ENCODE peak calls at places on chromosomes 13 and 19, in six cellular contexts. Q, H, C, G, B and L are unnamed samples.
A peak's percentile ranks its signal among the peaks of the same experiment; 100 is the strongest.

GRCh38 chr19:46898731-46899130 is 37.9 kb downstream of the ARHGAP35 start:
- DNase-seq in Q (no peak), H (peak; percentile 33), C (no peak), G (no peak), B (no peak), L (peak; percentile 67)

GRCh38 chr13:20580257-20580656 is 13.3 kb downstream of the IFT88 start:
- DNase-seq in Q (no peak), H (no peak), C (no peak), G (no peak), B (no peak), L (no peak)

GRCh38 chr19:39470724-39471339 is 9.8 kb upstream of the TIMM50 start:
- DNase-seq in Q (no peak), H (no peak), C (no peak), G (no peak), B (no peak), L (peak; percentile 11)

GRCh38 chr19:40803857-40804782 is 5.1 kb downstream of the EGLN2 start:
- DNase-seq in Q (no peak), H (no peak), C (no peak), G (peak; percentile 34), B (peak; percentile 82), L (no peak)

GRCh38 chr13:91313103-91313502 is 34.4 kb upstream of the MIR17HG start:
- DNase-seq in Q (no peak), H (peak; percentile 36), C (peak; percentile 56), G (peak; percentile 14), B (no peak), L (peak; percentile 3)

GRCh38 chr19:39390759-39391592 is at the start of the genes MED29 and PAF1:
- DNase-seq in Q (peak; percentile 99), H (peak; percentile 100), C (peak; percentile 99), G (peak; percentile 98), B (peak; percentile 97), L (peak; percentile 99)

GRCh38 chr13:35826626-35827254 is 304.4 kb downstream of the DCLK1 start:
- DNase-seq in Q (no peak), H (no peak), C (no peak), G (peak; percentile 39), B (no peak), L (no peak)

GRCh38 chr19:48480151-48480475 is 10.9 kb downstream of the CYTH2 start:
- DNase-seq in Q (no peak), H (peak; percentile 29), C (no peak), G (no peak), B (peak; percentile 72), L (no peak)

GRCh38 chr13:90880790-90881189 is 466.7 kb upstream of the MIR17HG start:
- DNase-seq in Q (no peak), H (no peak), C (no peak), G (no peak), B (no peak), L (no peak)

GRCh38 chr19:41529484-41530183 is 46.3 kb upstream of the CEACAM21 start:
- DNase-seq in Q (no peak), H (no peak), C (no peak), G (no peak), B (no peak), L (no peak)

GRCh38 chr13:44044544-44045178 is 165.0 kb downstream of the LACC1 start:
- DNase-seq in Q (no peak), H (no peak), C (no peak), G (no peak), B (no peak), L (peak; percentile 34)

GRCh38 chr19:3506384-3507340 is 551 bp downstream of the FZR1 start:
- DNase-seq in Q (no peak), H (no peak), C (peak; percentile 47), G (peak; percentile 39), B (peak; percentile 46), L (peak; percentile 9)

GRCh38 chr13:97268772-97269171 is 46.6 kb downstream of the MBNL2 start:
- DNase-seq in Q (no peak), H (no peak), C (no peak), G (no peak), B (no peak), L (no peak)

DNA sequence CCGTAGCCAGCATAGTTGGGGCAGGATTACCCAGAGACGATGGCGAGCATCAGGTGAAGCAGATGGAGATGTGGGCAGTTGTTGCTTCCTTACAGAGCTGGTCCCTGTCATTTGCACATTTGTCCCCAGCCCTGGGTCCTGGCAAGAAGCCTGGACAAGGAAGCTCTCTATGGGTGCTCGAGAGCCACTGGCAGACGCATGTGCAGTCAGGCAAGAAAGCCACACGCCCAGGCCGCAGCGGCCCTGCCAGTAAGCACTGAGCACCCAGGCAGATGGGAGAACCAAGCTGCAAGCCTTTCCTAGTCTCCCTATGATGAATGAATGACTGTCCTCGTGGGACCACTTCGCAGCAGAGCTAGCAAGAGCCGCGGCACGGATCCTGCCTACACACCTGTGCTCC is 182.8 kb downstream of the FOXO1 start:
- DNase-seq in Q (no peak), H (no peak), C (no peak), G (no peak), B (no peak), L (no peak)
- H3K4me3 ChIP-seq in Q (no peak overlapping the region), H (no peak overlapping the region), C (no peak overlapping the region), G (no peak overlapping the region), B (no peak overlapping the region), L (no peak overlapping the region)

GRCh38 chr13:113585828-113586355 is 1.3 kb downstream of the TFDP1 start:
- DNase-seq in Q (no peak), H (no peak), C (no peak), G (no peak), B (no peak), L (no peak)
- TF ChIP-seq CTCF in Q (no peak), H (no peak), C (no peak), G (no peak), B (no peak), L (no peak)

DNA sequence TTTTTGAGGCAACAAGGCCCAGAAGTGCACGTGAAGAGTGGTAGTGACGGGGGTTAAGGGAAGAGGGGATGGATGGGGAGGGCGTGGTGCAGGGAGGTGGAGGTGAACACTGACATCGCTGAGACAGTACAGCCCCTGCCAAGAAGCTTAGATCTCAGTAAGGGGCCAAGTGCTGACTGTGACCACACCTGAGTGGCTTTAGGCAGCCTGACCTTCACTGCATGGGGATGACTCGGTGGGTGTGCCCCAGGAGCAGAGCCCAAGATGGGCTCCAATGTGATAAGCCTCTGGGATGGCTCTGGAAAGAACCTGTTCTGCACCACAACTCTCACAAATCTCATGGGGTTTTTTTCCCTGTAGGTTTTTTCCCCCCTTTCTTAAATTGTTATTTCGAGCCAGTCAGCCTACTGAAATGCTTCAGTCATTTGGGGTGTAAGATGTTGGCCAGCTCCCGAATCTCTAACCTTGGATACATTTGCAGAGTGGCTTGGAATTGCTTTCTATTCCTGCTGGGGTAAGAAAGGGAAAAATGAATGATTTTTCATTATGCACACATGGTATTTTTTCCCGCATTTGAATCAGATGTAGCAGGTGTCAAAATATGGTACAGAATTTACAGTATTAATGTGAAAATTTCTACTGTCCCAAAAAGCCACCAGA is 165.0 kb downstream of the TM9SF2 start:
- DNase-seq in Q (no peak), H (no peak), C (no peak), G (no peak), B (no peak), L (no peak)
- H3K4me3 ChIP-seq in Q (no peak overlapping the region), H (no peak overlapping the region), C (no peak overlapping the region), G (no peak overlapping the region), B (no peak overlapping the region), L (no peak overlapping the region)

DNA sequence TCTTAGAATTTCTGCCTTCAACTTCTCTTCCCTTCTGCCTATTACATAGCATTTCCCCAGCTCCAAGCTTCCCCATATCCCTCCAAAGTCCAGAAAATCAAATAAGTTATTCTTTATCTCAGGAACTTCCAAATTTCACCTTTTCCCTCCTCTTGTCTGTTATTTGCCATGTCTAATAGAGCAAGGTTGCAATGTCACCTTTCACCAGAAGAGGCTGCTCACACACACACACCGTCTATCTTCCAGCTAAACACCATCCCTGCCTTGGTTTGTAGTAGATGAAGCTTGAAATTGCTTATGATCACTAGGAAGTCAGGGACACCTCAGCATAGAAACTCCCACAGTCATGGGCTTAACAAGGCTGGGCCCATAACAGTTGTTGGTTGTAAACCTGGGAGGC is 48.4 kb downstream of the ZNRF4 start:
- DNase-seq in Q (no peak), H (no peak), C (no peak), G (peak; percentile 18), B (no peak), L (no peak)
- TF ChIP-seq CTCF in Q (peak; percentile 32), H (no peak), C (peak; percentile 24), G (peak; percentile 11), B (no peak), L (peak; percentile 40)

GRCh38 chr19:19661675-19662251 is 1.7 kb downstream of the ATP13A1 start:
- DNase-seq in Q (no peak), H (no peak), C (peak; percentile 87), G (peak; percentile 81), B (no peak), L (no peak)
- H3K4me3 ChIP-seq in Q (peak overlapping the region; percentile 97), H (peak overlapping the region; percentile 95), C (peak overlapping the region; percentile 86), G (peak overlapping the region; percentile 93), B (no peak overlapping the region), L (peak overlapping the region; percentile 97)

GRCh38 chr19:11555246-11555645 is 3.8 kb downstream of the ELOF1 start:
- DNase-seq in Q (no peak), H (no peak), C (no peak), G (no peak), B (no peak), L (no peak)

GRCh38 chr19:11558881-11559828 is at the start of gene ELOF1:
- DNase-seq in Q (peak; percentile 95), H (peak; percentile 98), C (peak; percentile 99), G (peak; percentile 98), B (peak; percentile 98), L (peak; percentile 97)

GRCh38 chr19:11563530-11563929 is 4.5 kb upstream of the ELOF1 start:
- DNase-seq in Q (no peak), H (no peak), C (no peak), G (no peak), B (no peak), L (no peak)

GRCh38 chr19:11556634-11557420 is 2.2 kb downstream of the ELOF1 start:
- DNase-seq in Q (no peak), H (no peak), C (no peak), G (no peak), B (no peak), L (no peak)

DNA sequence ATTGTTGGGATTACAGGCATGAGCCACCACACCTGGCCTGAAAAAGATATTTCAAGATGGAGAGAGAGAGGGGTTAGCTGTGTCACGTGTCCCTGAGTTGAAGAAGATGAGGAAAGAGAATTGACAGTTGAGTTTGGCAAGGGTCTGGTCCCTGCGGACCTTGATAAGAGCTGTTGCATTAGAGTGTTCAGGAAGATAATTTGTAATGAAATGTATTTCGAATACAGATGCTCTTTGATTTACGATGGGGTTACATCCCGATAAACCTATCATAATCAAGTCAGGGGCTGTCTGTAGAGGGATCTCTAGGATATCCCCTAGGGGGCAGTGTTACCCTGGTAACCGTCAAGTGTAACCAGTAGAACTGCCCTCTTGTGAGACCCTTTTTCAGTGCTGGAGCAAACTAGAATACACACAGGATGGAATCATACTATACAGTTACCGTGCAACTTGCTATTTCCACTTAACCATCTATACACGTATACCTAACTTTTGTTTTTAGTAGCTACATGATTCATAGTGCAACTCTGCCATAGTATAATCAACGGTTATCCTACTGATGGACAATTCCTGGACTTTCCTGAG is 1.5 kb upstream of the ELOF1 start:
- DNase-seq in Q (no peak), H (peak; percentile 77), C (peak; percentile 91), G (peak; percentile 91), B (no peak), L (peak; percentile 77)
- TF ChIP-seq CTCF in Q (peak; percentile 85), H (peak; percentile 71), C (peak; percentile 86), G (peak; percentile 51), B (peak; percentile 53), L (peak; percentile 78)

DNA sequence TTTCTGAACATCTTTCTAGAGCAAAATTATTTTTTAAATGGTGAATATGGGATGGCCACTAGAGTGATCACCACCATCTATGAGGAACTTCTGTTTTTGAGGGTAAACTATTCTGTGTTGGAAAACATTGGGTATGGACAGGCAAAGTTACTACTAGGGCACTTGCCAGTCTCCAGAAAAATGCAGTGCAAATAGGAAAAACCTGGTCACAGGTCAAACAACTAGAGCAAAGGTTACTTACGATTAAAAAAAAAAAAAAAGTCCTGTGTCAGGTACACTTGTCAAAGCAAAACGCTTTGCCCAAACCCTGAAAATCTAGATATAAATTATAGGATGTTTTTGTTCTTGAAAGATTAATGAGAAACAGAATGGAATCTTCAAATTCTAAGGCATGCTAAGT is 66.2 kb downstream of the SLITRK1 start:
- DNase-seq in Q (no peak), H (no peak), C (no peak), G (no peak), B (no peak), L (no peak)
- H3K4me3 ChIP-seq in Q (no peak overlapping the region), H (no peak overlapping the region), C (no peak overlapping the region), G (no peak overlapping the region), B (no peak overlapping the region), L (no peak overlapping the region)